ENCODE peak calls at places on chromosomes 3 and 15, in six cellular contexts. I, U, A, T, Y and S are unnamed samples.

GRCh38 chr3:95615592-95616310 is 1198.6 kb upstream of the EPHA6 start:
- DNase-seq in I (no peak), U (no peak), A (no peak), T (no peak), Y (no peak), S (no peak)

GRCh38 chr3:30714104-30714503 is 107.7 kb downstream of the TGFBR2 start:
- DNase-seq in I (no peak), U (no peak), A (no peak), T (no peak), Y (no peak), S (no peak)

GRCh38 chr15:99451484-99451883 is 114.3 kb upstream of the MEF2A start:
- DNase-seq in I (no peak), U (no peak), A (no peak), T (no peak), Y (no peak), S (no peak)

GRCh38 chr3:7733933-7734332 is 767.7 kb upstream of the LMCD1 start:
- DNase-seq in I (no peak), U (no peak), A (no peak), T (no peak), Y (no peak), S (no peak)

GRCh38 chr15:68396068-68396467 is 35.9 kb downstream of the ITGA11 start:
- DNase-seq in I (no peak), U (no peak), A (no peak), T (no peak), Y (no peak), S (no peak)

GRCh38 chr3:108940568-108941285 is 13.0 kb downstream of the GUCA1C start:
- DNase-seq in I (no peak), U (no peak), A (no peak), T (no peak), Y (no peak), S (no peak)

GRCh38 chr3:170753421-170754344 is 116.3 kb downstream of the RPL22L1 start:
- DNase-seq in I (no peak), U (no peak), A (no peak), T (no peak), Y (no peak), S (no peak)

GRCh38 chr3:126107203-126107939 is 23.4 kb upstream of the SLC41A3 start:
- DNase-seq in I (no peak), U (no peak), A (no peak), T (no peak), Y (no peak), S (no peak)

GRCh38 chr3:168863561-168863960 is 767.8 kb upstream of the GOLIM4 start:
- DNase-seq in I (no peak), U (no peak), A (no peak), T (no peak), Y (no peak), S (no peak)

GRCh38 chr15:63797103-63797502 is 36.6 kb downstream of the HERC1 start:
- DNase-seq in I (no peak), U (no peak), A (no peak), T (no peak), Y (no peak), S (no peak)

GRCh38 chr3:32616267-32616962 is 45.8 kb upstream of the DYNC1LI1 start:
- DNase-seq in I (no peak), U (no peak), A (no peak), T (no peak), Y (no peak), S (no peak)

GRCh38 chr15:68812596-68813548 is 7.8 kb downstream of the ANP32A start:
- DNase-seq in I (no peak), U (no peak), A (no peak), T (no peak), Y (no peak), S (no peak)

GRCh38 chr3:122146466-122146865 is 37.0 kb upstream of the CASR start:
- DNase-seq in I (peak; percentile 82), U (no peak), A (no peak), T (no peak), Y (no peak), S (no peak)

GRCh38 chr15:42858540-42858939 is 62.0 kb downstream of the TTBK2 start:
- DNase-seq in I (no peak), U (no peak), A (no peak), T (no peak), Y (no peak), S (no peak)

GRCh38 chr15:29795610-29796009 is 26.7 kb downstream of the TJP1 start:
- DNase-seq in I (no peak), U (no peak), A (no peak), T (no peak), Y (no peak), S (no peak)

GRCh38 chr3:62184559-62184958 is 188.8 kb downstream of the FEZF2 start:
- DNase-seq in I (no peak), U (no peak), A (no peak), T (no peak), Y (no peak), S (no peak)

GRCh38 chr15:65613365-65613764 is 2.4 kb upstream of the INTS14 start:
- DNase-seq in I (no peak), U (no peak), A (no peak), T (no peak), Y (no peak), S (no peak)

GRCh38 chr15:48244923-48245322 is 38.8 kb downstream of the SLC12A1 start:
- DNase-seq in I (no peak), U (no peak), A (no peak), T (no peak), Y (no peak), S (no peak)

GRCh38 chr15:65783872-65784271 is 8.2 kb downstream of the DENND4A start:
- DNase-seq in I (no peak), U (no peak), A (no peak), T (no peak), Y (no peak), S (no peak)

GRCh38 chr3:172987268-172987667 is 153.8 kb downstream of the SPATA16 start:
- DNase-seq in I (no peak), U (no peak), A (no peak), T (no peak), Y (no peak), S (no peak)

GRCh38 chr15:20348900-20349773 is 192.5 kb downstream of the GOLGA6L6 start:
- DNase-seq in I (peak; percentile 43), U (no peak), A (no peak), T (no peak), Y (no peak), S (no peak)

GRCh38 chr15:64532515-64532914 is 72.1 kb downstream of the ZNF609 start:
- DNase-seq in I (no peak), U (no peak), A (no peak), T (no peak), Y (no peak), S (no peak)

GRCh38 chr15:97941572-97941971 is 18.9 kb upstream of the ARRDC4 start:
- DNase-seq in I (no peak), U (no peak), A (no peak), T (no peak), Y (no peak), S (no peak)

GRCh38 chr3:38165722-38166387 is 518 bp downstream of the OXSR1 start:
- DNase-seq in I (peak; percentile 62), U (no peak), A (no peak), T (no peak), Y (no peak), S (no peak)

GRCh38 chr3:16877527-16877926 is 7.2 kb upstream of the PLCL2 start:
- DNase-seq in I (no peak), U (no peak), A (no peak), T (no peak), Y (no peak), S (no peak)

GRCh38 chr3:115819785-115820384 is 196.6 kb downstream of the GAP43 start:
- DNase-seq in I (peak; percentile 78), U (peak; percentile 31), A (peak; percentile 83), T (peak; percentile 85), Y (no peak), S (peak; percentile 38)

GRCh38 chr15:51076142-51076897 is 18.4 kb downstream of the TNFAIP8L3 start:
- DNase-seq in I (no peak), U (no peak), A (no peak), T (no peak), Y (no peak), S (no peak)

GRCh38 chr3:127329647-127330285 is 41.9 kb upstream of the PRR20G start:
- DNase-seq in I (no peak), U (no peak), A (no peak), T (no peak), Y (no peak), S (no peak)

GRCh38 chr15:56866798-56867197 is 51.6 kb upstream of the TCF12 start:
- DNase-seq in I (no peak), U (no peak), A (no peak), T (no peak), Y (no peak), S (no peak)

GRCh38 chr15:99015677-99016568 is 8.3 kb upstream of the PGPEP1L start:
- DNase-seq in I (no peak), U (no peak), A (no peak), T (no peak), Y (no peak), S (no peak)

GRCh38 chr3:49276475-49277356 is at the start of gene C3orf62:
- DNase-seq in I (peak; percentile 70), U (peak; percentile 76), A (no peak), T (peak; percentile 59), Y (peak; percentile 60), S (peak; percentile 59)